ENCODE peak calls at places on chromosomes 1 and 21, in nine cellular contexts. T is upper lobe of left lung; I is naive thymus-derived CD4-positive, alpha-beta T cell; X is cardiac muscle cell; B is astrocyte; S is prostate gland; Y is HCT116; R is adrenal gland; P is CD8-positive, alpha-beta T cell. G is an unnamed sample.

GRCh38 chr21:26572668-26573381 is at the start of gene CYYR1:
- DNase-seq in Y (no peak), P (no peak), T (peak; percentile 85), S (no peak), R (peak; percentile 70), B (peak; percentile 18), X (peak; percentile 7), I (no peak), G (peak; percentile 64)

GRCh38 chr1:199282910-199283309 is 644.1 kb downstream of the PTPRC start:
- DNase-seq in X (no peak), R (no peak), B (peak; percentile 68), Y (no peak), S (no peak), I (no peak), T (no peak), P (no peak), G (no peak)

GRCh38 chr1:169113613-169114119 is 7.2 kb downstream of the ATP1B1 start:
- DNase-seq in B (peak; percentile 97), P (no peak), I (no peak), S (no peak), Y (peak; percentile 91), X (peak; percentile 84), R (peak; percentile 51), T (peak; percentile 36), G (no peak)

GRCh38 chr1:38018864-38019343 is 6.4 kb downstream of the UTP11 start:
- DNase-seq in R (no peak), P (no peak), X (peak; percentile 65), B (no peak), Y (no peak), I (no peak), S (no peak), T (no peak), G (no peak)

GRCh38 chr1:7827134-7827955 is 25.5 kb downstream of the UTS2 start:
- DNase-seq in I (peak; percentile 48), T (peak; percentile 70), P (peak; percentile 21), X (no peak), B (no peak), Y (no peak), R (no peak), S (no peak), G (peak; percentile 71)

GRCh38 chr1:233359431-233359830 is 31.9 kb downstream of the MAP3K21 start:
- DNase-seq in T (no peak), S (no peak), R (no peak), I (no peak), P (no peak), X (no peak), Y (no peak), B (no peak), G (no peak)

GRCh38 chr1:36157115-36157903 is 1.3 kb downstream of the MAP7D1 start:
- DNase-seq in Y (no peak), R (no peak), B (no peak), X (peak; percentile 43), S (no peak), I (no peak), P (no peak), T (no peak), G (no peak)

GRCh38 chr1:245971711-245972085 is 535.4 kb downstream of the SMYD3 start:
- DNase-seq in S (no peak), Y (no peak), P (no peak), I (no peak), B (peak; percentile 70), X (no peak), T (no peak), R (no peak), G (no peak)

GRCh38 chr1:179230721-179231120 is 1.2 kb upstream of the ABL2 start:
- DNase-seq in P (no peak), I (no peak), T (no peak), S (no peak), B (no peak), Y (no peak), R (no peak), X (no peak), G (no peak)

GRCh38 chr1:229344139-229344538 is 1.3 kb upstream of the CCSAP start:
- DNase-seq in R (no peak), X (no peak), B (no peak), T (no peak), I (no peak), Y (no peak), S (no peak), P (no peak), G (no peak)

GRCh38 chr1:68188644-68189340 is 43.5 kb downstream of the WLS start:
- DNase-seq in S (no peak), P (no peak), I (no peak), B (no peak), R (no peak), Y (no peak), X (peak; percentile 25), T (no peak), G (no peak)

GRCh38 chr1:30151826-30152225 is 571.6 kb downstream of the MATN1 start:
- DNase-seq in I (no peak), T (no peak), P (no peak), X (no peak), B (no peak), Y (no peak), R (no peak), S (no peak), G (no peak)

GRCh38 chr21:35232545-35233176 is 183.6 kb upstream of the RUNX1 start:
- DNase-seq in B (peak; percentile 98), T (no peak), R (peak; percentile 88), Y (peak; percentile 88), P (no peak), X (peak; percentile 81), I (no peak), S (no peak), G (no peak)

GRCh38 chr1:91828007-91828321 is 58.0 kb downstream of the TGFBR3 start:
- DNase-seq in Y (no peak), T (no peak), P (no peak), X (no peak), I (no peak), B (no peak), R (no peak), S (no peak), G (no peak)
- H3K27ac ChIP-seq in Y (no peak overlapping the region), T (no peak overlapping the region), P (no peak overlapping the region), X (no peak overlapping the region), I (no peak overlapping the region), B (no peak overlapping the region), R (no peak overlapping the region), S (peak overlapping the region; percentile 1), G (peak overlapping the region; percentile 73)

GRCh38 chr1:240098534-240098933 is 6.9 kb downstream of the FMN2 start:
- DNase-seq in T (no peak), B (peak; percentile 39), P (no peak), X (no peak), Y (no peak), I (no peak), S (no peak), R (no peak), G (no peak)

GRCh38 chr1:240099748-240100147 is 8.1 kb downstream of the FMN2 start:
- DNase-seq in R (no peak), X (no peak), B (no peak), T (no peak), P (no peak), Y (no peak), I (no peak), S (no peak), G (no peak)

GRCh38 chr1:240101306-240101705 is 9.6 kb downstream of the FMN2 start:
- DNase-seq in X (no peak), S (no peak), I (no peak), Y (no peak), T (no peak), R (no peak), P (no peak), B (no peak), G (no peak)

GRCh38 chr1:240100351-240100750 is 8.7 kb downstream of the FMN2 start:
- DNase-seq in T (no peak), R (no peak), X (no peak), Y (no peak), I (no peak), P (no peak), S (no peak), B (peak; percentile 72), G (no peak)

GRCh38 chr1:240099329-240099728 is 7.6 kb downstream of the FMN2 start:
- DNase-seq in X (no peak), I (no peak), P (no peak), R (no peak), S (no peak), B (no peak), Y (no peak), T (no peak), G (no peak)
- H3K4me3 ChIP-seq in X (no peak overlapping the region), I (no peak overlapping the region), P (no peak overlapping the region), R (no peak overlapping the region), S (no peak overlapping the region), B (no peak overlapping the region), Y (no peak overlapping the region), T (no peak overlapping the region), G (no peak overlapping the region)

GRCh38 chr1:27000092-27000816 is 6.8 kb downstream of the TRNP1 start:
- DNase-seq in R (no peak), I (no peak), X (no peak), P (no peak), B (no peak), S (no peak), Y (no peak), T (no peak), G (no peak)
- H3K4me1 ChIP-seq in R (no peaks in the 10 kb centered on the region), I (peaks cover 7% of the 10 kb centered on the region), X (peaks cover 35% of the 10 kb centered on the region), P (no peaks in the 10 kb centered on the region), B (peaks cover 58% of the 10 kb centered on the region), S (peaks cover 3% of the 10 kb centered on the region), Y (peaks cover 98% of the 10 kb centered on the region), T (peaks cover 64% of the 10 kb centered on the region), G (peaks cover 13% of the 10 kb centered on the region)

GRCh38 chr1:39980555-39981313 is 25.8 kb downstream of the MFSD2A start:
- DNase-seq in R (no peak), Y (no peak), B (no peak), S (no peak), T (no peak), P (no peak), I (no peak), X (no peak), G (peak; percentile 43)

GRCh38 chr1:39979654-39980053 is 24.7 kb downstream of the MFSD2A start:
- DNase-seq in T (no peak), X (no peak), Y (no peak), S (no peak), B (no peak), R (no peak), P (no peak), I (no peak), G (no peak)

GRCh38 chr1:39977202-39977601 is 22.3 kb downstream of the MFSD2A start:
- DNase-seq in X (no peak), Y (no peak), B (peak; percentile 50), R (no peak), T (no peak), S (no peak), I (no peak), P (no peak), G (no peak)

GRCh38 chr1:39973503-39974135 is 18.7 kb downstream of the MFSD2A start:
- DNase-seq in R (peak; percentile 77), S (peak; percentile 76), B (peak; percentile 23), X (peak; percentile 76), Y (peak; percentile 45), P (peak; percentile 56), I (peak; percentile 65), T (no peak), G (peak; percentile 85)

DNA sequence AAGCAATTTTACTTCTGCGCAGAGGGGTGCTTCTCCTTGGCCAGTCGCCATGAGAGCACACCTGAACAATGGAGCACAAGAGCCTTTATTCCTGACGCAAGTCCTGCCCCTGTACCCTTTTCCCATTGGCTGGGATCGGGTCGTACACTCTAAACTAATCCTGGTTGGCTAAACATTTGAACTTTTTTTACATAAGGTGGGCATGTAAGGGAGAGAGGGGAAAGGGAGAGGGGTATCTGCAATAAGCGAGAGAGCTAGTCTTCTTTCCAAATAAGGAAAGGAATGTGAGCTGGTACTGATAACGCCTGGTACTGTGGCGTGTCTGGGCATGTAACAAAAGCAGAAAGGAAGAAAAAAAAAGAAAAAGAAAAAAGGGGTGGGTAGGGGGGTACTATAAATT is 21.8 kb downstream of the MFSD2A start:
- DNase-seq in T (no peak), Y (no peak), P (no peak), I (no peak), X (peak; percentile 26), R (no peak), S (no peak), B (no peak), G (no peak)
- H3K27ac ChIP-seq in T (no peak overlapping the region), Y (no peak overlapping the region), P (no peak overlapping the region), I (no peak overlapping the region), X (no peak overlapping the region), R (no peak overlapping the region), S (no peak overlapping the region), B (peak overlapping the region; percentile 11), G (no peak overlapping the region)

G was measured in kidney.